ENCODE peak calls at places on chromosomes 1 and 21, in nine cellular contexts. C is heart left ventricle, X is fibroblast of lung, V is HepG2, E is esophagus squamous epithelium, L is pancreas, B is cardiac muscle cell, O is heart right ventricle, U is PC-3. H is an unnamed sample. For H3K4me1 and H3K27me3, the result is how much of the 10 kb centered on the place peaks cover.

GRCh38 chr1:23403038-23403336 is 21.6 kb downstream of the TCEA3 start:
- DNase-seq in U (peak), V (no peak), O (no peak), B (peak), L (no peak), X (peak), E (no peak), C (peak), H (no peak)

GRCh38 chr1:44862829-44863406 is 19.9 kb upstream of the PTCH2 start:
- DNase-seq in B (peak), C (no peak), O (no peak), U (peak), L (no peak), V (no peak), E (no peak), X (peak), H (no peak)

GRCh38 chr1:52673513-52673912 is 24.6 kb downstream of the COA7 start:
- DNase-seq in E (no peak), O (no peak), V (no peak), U (no peak), L (no peak), C (no peak), B (no peak), X (no peak), H (no peak)

GRCh38 chr21:15895142-15896106 is 165.6 kb downstream of the USP25 start:
- DNase-seq in B (peak), E (no peak), U (no peak), O (no peak), L (no peak), V (no peak), C (no peak), X (peak), H (no peak)

GRCh38 chr1:151888972-151889570 is 20.2 kb downstream of the THEM4 start:
- DNase-seq in C (no peak), U (peak), X (no peak), L (no peak), V (no peak), O (no peak), E (no peak), B (no peak), H (no peak)

GRCh38 chr1:206581571-206581981 is 30.7 kb downstream of the EIF2D start:
- DNase-seq in C (no peak), E (no peak), O (no peak), V (no peak), L (peak), U (no peak), X (no peak), B (peak), H (no peak)

GRCh38 chr1:208888376-208888775 is 644.2 kb upstream of the PLXNA2 start:
- DNase-seq in O (no peak), V (no peak), B (no peak), X (peak), U (no peak), E (no peak), L (no peak), C (no peak), H (no peak)

GRCh38 chr1:232990176-232990723 is 39.8 kb downstream of the NTPCR start:
- DNase-seq in O (no peak), B (no peak), U (no peak), V (no peak), L (no peak), E (no peak), C (no peak), X (no peak), H (no peak)

GRCh38 chr21:36976882-36977651 is 10.6 kb upstream of the HLCS start:
- DNase-seq in V (peak), U (peak), C (no peak), B (peak), X (peak), E (no peak), L (peak), O (no peak), H (no peak)

GRCh38 chr1:76543495-76543894 is 323.8 kb upstream of the ST6GALNAC5 start:
- DNase-seq in C (no peak), B (no peak), E (no peak), O (no peak), V (no peak), X (no peak), U (no peak), L (no peak), H (no peak)

GRCh38 chr1:224589006-224589405 is 27.1 kb upstream of the CNIH3 start:
- DNase-seq in E (no peak), U (no peak), L (no peak), B (peak), O (no peak), V (no peak), X (peak), C (no peak), H (no peak)

GRCh38 chr1:159941139-159941866 is 4.1 kb downstream of the IGSF9 start:
- DNase-seq in E (no peak), O (no peak), L (no peak), X (no peak), C (no peak), V (no peak), B (no peak), U (no peak), H (no peak)

GRCh38 chr1:93079685-93080141 is 630 bp downstream of the MTF2 start:
- DNase-seq in U (peak), X (peak), O (peak), L (peak), B (peak), C (peak), E (no peak), V (no peak), H (peak)

GRCh38 chr21:38311765-38312164 is 55.0 kb downstream of the KCNJ15 start:
- DNase-seq in O (no peak), C (no peak), X (peak), L (no peak), E (no peak), B (peak), U (no peak), V (no peak), H (no peak)

GRCh38 chr1:151763990-151764389 is 694 bp upstream of the MRPL9 start:
- DNase-seq in B (peak), L (no peak), X (peak), V (no peak), O (no peak), C (no peak), U (no peak), E (no peak), H (no peak)

GRCh38 chr1:17564458-17565393 is 25.2 kb downstream of the ARHGEF10L start:
- DNase-seq in O (no peak), B (no peak), E (no peak), X (no peak), C (no peak), U (no peak), V (peak), L (peak), H (no peak)
- H3K4me1 ChIP-seq in O (half or more), B (under half), E (half or more), X (under half), C (under half), U (under half), V (half or more), L (half or more), H (under half)

GRCh38 chr1:79281442-79281841 is 274.9 kb upstream of the ADGRL4 start:
- DNase-seq in X (no peak), O (no peak), E (no peak), U (no peak), L (no peak), B (no peak), V (no peak), C (no peak), H (no peak)
- TF ChIP-seq CTCF in X (no peak), O (no peak), E (no peak), U (no peak), L (no peak), B (no peak), V (no peak), C (no peak), H (no peak)

GRCh38 chr1:179743679-179744400 is 749 bp downstream of the FAM163A start:
- DNase-seq in O (peak), L (no peak), V (no peak), E (no peak), X (no peak), C (no peak), U (no peak), B (peak), H (no peak)
- H3K27me3 ChIP-seq in O (half or more), L (under half), V (half or more), E (under half), X (under half), C (under half), U (under half), B (half or more), H (under half)

DNA sequence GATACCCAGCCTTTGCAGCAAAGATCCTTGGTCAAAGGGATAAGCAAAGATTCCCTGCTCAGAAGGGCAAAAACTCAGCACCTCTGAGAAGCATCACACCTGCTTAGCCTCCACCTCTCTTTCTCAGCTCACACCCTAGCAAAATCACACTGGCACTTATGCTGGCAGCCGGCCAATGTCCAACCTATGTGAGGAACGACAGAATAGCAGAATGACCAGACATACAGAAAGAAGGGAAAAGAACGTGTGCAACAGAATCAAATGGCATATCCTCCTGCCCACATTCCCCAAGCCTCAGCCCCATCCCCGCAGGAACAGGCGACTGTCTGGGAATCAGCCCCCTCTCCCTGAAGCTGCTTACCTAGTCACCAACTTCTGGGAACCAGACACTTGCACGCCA is 664 bp upstream of the ADORA3 start:
- DNase-seq in V (no peak), O (no peak), L (no peak), E (no peak), C (no peak), X (no peak), U (no peak), B (no peak), H (no peak)
- H3K4me1 ChIP-seq in V (under half), O (under half), L (under half), E (under half), C (under half), X (under half), U (under half), B (under half), H (under half)

DNA sequence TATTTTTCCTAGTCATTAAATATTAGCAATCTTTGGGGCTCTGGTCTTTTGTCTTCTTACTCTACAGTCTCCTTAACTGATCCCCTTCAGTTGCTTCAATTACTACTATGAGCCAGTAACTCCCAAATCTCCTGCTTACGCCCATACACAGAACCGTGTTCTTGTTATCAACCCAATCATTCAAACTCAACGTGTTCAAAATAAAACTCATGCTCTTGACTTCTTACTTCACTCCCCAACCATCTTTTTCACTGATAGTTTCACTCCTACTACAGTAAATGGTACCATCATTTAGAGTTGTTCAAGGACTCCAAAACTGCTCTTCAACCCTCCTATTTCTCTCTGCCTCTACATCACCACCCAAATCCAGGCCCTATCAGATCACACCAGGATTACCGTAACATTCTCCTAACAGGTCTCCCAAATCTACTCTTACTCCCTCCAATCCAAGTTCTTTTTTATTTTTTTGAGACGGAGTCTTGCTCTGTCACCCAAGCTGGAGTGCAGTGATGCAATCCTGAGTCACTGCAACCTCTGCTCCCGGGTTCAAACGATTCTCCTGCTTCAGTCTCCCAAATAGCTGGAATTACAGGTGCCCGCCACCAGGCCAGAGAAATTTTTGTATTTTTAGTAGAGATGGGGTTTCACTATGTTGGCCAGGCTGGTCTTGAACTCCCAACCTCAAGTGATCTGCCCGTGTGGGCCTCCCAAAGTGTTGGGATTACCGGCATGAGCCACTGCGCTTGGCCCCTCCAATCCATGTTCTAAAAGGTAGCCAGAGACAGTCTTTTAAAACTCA is 3.0 kb downstream of the YARS1 start:
- DNase-seq in E (no peak), B (peak), X (peak), L (no peak), C (no peak), V (peak), U (peak), O (no peak), H (no peak)
- TF ChIP-seq CTCF in E (no peak), B (no peak), X (no peak), L (no peak), C (no peak), V (no peak), U (no peak), O (no peak), H (no peak)

GRCh38 chr1:46528297-46528955 is 23.0 kb downstream of the KNCN start:
- DNase-seq in E (no peak), U (no peak), L (no peak), B (peak), O (no peak), V (no peak), C (no peak), X (no peak), H (no peak)
- H3K27me3 ChIP-seq in E (under half), U (under half), L (under half), B (half or more), O (half or more), V (under half), C (under half), X (under half), H (under half)

GRCh38 chr1:111621050-111621449 is 1.5 kb downstream of the RAP1A start:
- DNase-seq in O (no peak), L (no peak), E (no peak), B (peak), C (no peak), V (no peak), U (no peak), X (peak), H (no peak)

GRCh38 chr1:111620412-111620971 is 903 bp downstream of the RAP1A start:
- DNase-seq in O (no peak), X (no peak), E (no peak), U (peak), B (no peak), V (no peak), C (no peak), L (no peak), H (no peak)

GRCh38 chr1:111624382-111624781 is 4.8 kb downstream of the RAP1A start:
- DNase-seq in L (no peak), E (no peak), C (no peak), V (no peak), B (no peak), X (no peak), U (no peak), O (no peak), H (no peak)

GRCh38 chr1:111619635-111620411 is at the start of gene RAP1A:
- DNase-seq in L (peak), U (peak), C (peak), E (peak), X (peak), O (peak), V (peak), B (peak), H (peak)

GRCh38 chr1:111622166-111622565 is 2.6 kb downstream of the RAP1A start:
- DNase-seq in X (no peak), L (no peak), C (no peak), U (no peak), E (no peak), B (no peak), V (no peak), O (no peak), H (no peak)
- H3K4me1 ChIP-seq in X (under half), L (under half), C (under half), U (under half), E (half or more), B (under half), V (under half), O (under half), H (half or more)

H was measured in sigmoid colon.